ENCODE peak calls at places on chromosomes 3 and 15, in four cellular contexts. F is heart right ventricle, I is left ventricle myocardium inferior, S is A549. Y is an unnamed sample.
A peak's percentile ranks its signal among the peaks of the same experiment; 100 is the strongest.

GRCh38 chr15:73928971-73929627 is 2.8 kb downstream of the LOXL1 start:
- DNase-seq in F (no peak), I (peak; percentile 1), S (no peak), Y (no peak)

GRCh38 chr3:158911586-158911985 is 109.7 kb downstream of the MFSD1 start:
- DNase-seq in F (no peak), I (no peak), S (no peak), Y (no peak)

GRCh38 chr15:72184165-72184811 is 13.3 kb downstream of the GRAMD2A start:
- DNase-seq in F (no peak), I (peak; percentile 26), S (peak; percentile 79), Y (no peak)

GRCh38 chr15:40241305-40242215 is 2.7 kb downstream of the PAK6 start:
- DNase-seq in F (no peak), I (no peak), S (no peak), Y (peak; percentile 30)

GRCh38 chr3:72887378-72887722 is 496 bp upstream of the GXYLT2 start:
- DNase-seq in F (no peak), I (no peak), S (no peak), Y (no peak)

GRCh38 chr3:171745577-171746319 is 64.5 kb downstream of the PLD1 start:
- DNase-seq in F (peak; percentile 32), I (no peak), S (no peak), Y (no peak)

GRCh38 chr15:73771380-73772095 is 18.4 kb upstream of the INSYN1 start:
- DNase-seq in F (no peak), I (no peak), S (no peak), Y (no peak)

GRCh38 chr3:58366699-58367098 is 34.0 kb downstream of the PXK start:
- DNase-seq in F (no peak), I (no peak), S (no peak), Y (no peak)

GRCh38 chr15:40115670-40116093 is 7.0 kb upstream of the BMF start:
- DNase-seq in F (peak; percentile 48), I (no peak), S (no peak), Y (no peak)

GRCh38 chr15:39283531-39283930 is 297.3 kb upstream of the THBS1 start:
- DNase-seq in F (no peak), I (no peak), S (no peak), Y (no peak)

GRCh38 chr3:15271785-15272381 is 60.5 kb downstream of the SH3BP5 start:
- DNase-seq in F (peak; percentile 36), I (peak; percentile 50), S (no peak), Y (peak; percentile 75)

GRCh38 chr15:83813697-83814096 is 159.8 kb downstream of the ADAMTSL3 start:
- DNase-seq in F (no peak), I (no peak), S (no peak), Y (no peak)

GRCh38 chr15:36130641-36131310 is 448.6 kb upstream of the CDIN1 start:
- DNase-seq in F (no peak), I (no peak), S (no peak), Y (no peak)

GRCh38 chr3:41323860-41324259 is 124.6 kb downstream of the CTNNB1 start:
- DNase-seq in F (no peak), I (no peak), S (no peak), Y (no peak)

GRCh38 chr3:109117939-109118338 is at the start of gene MORC1:
- DNase-seq in F (no peak), I (no peak), S (no peak), Y (no peak)

GRCh38 chr15:83248151-83248851 is 36.2 kb downstream of the BNC1 start:
- DNase-seq in F (no peak), I (no peak), S (peak; percentile 71), Y (no peak)

GRCh38 chr15:52496776-52497470 is 31.8 kb downstream of the MYO5A start:
- DNase-seq in F (no peak), I (no peak), S (peak; percentile 44), Y (no peak)

GRCh38 chr3:45343947-45344346 is 44.4 kb upstream of the LARS2 start:
- DNase-seq in F (no peak), I (no peak), S (peak; percentile 47), Y (no peak)

GRCh38 chr3:24586920-24587319 is 92.3 kb upstream of the THRB start:
- DNase-seq in F (no peak), I (no peak), S (no peak), Y (no peak)

GRCh38 chr3:107953707-107954106 is 137.1 kb downstream of the CD47 start:
- DNase-seq in F (no peak), I (no peak), S (no peak), Y (no peak)

GRCh38 chr15:80778964-80779657 is at the start of gene CEMIP:
- DNase-seq in F (peak; percentile 70), I (peak; percentile 64), S (peak; percentile 81), Y (peak; percentile 71)

GRCh38 chr3:35659808-35660207 is 20.5 kb downstream of the ARPP21 start:
- DNase-seq in F (no peak), I (no peak), S (peak; percentile 41), Y (no peak)

GRCh38 chr3:57787867-57788623 is 31.9 kb downstream of the SLMAP start:
- DNase-seq in F (no peak), I (no peak), S (no peak), Y (no peak)

GRCh38 chr3:120795017-120795648 is 52.6 kb downstream of the GTF2E1 start:
- DNase-seq in F (peak; percentile 77), I (peak; percentile 71), S (peak; percentile 75), Y (peak; percentile 82)

GRCh38 chr3:123085293-123085949 is 18.6 kb downstream of the PDIA5 start:
- DNase-seq in F (no peak), I (no peak), S (no peak), Y (no peak)

GRCh38 chr3:170815340-170815739 is 54.7 kb downstream of the RPL22L1 start:
- DNase-seq in F (no peak), I (no peak), S (no peak), Y (no peak)

GRCh38 chr3:27467545-27467944 is 16.6 kb downstream of the SLC4A7 start:
- DNase-seq in F (no peak), I (no peak), S (peak; percentile 57), Y (no peak)

GRCh38 chr3:10345911-10346310 is 25.0 kb upstream of the SEC13 start:
- DNase-seq in F (no peak), I (no peak), S (no peak), Y (no peak)

GRCh38 chr3:36905545-36905944 is 39.3 kb downstream of the TRANK1 start:
- DNase-seq in F (no peak), I (no peak), S (no peak), Y (no peak)

GRCh38 chr3:54830658-54831057 is 97.2 kb downstream of the LRTM1 start:
- DNase-seq in F (no peak), I (no peak), S (peak; percentile 45), Y (no peak)

GRCh38 chr15:64452988-64453688 is 7.2 kb upstream of the ZNF609 start:
- DNase-seq in F (peak; percentile 37), I (peak; percentile 52), S (no peak), Y (no peak)

GRCh38 chr3:55880357-55880756 is 393.3 kb upstream of the WNT5A start:
- DNase-seq in F (no peak), I (no peak), S (no peak), Y (no peak)

GRCh38 chr3:66938338-66938963 is 59.7 kb upstream of the KBTBD8 start:
- DNase-seq in F (no peak), I (no peak), S (peak; percentile 52), Y (no peak)

GRCh38 chr3:183340222-183340621 is 87.2 kb downstream of the B3GNT5 start:
- DNase-seq in F (no peak), I (no peak), S (no peak), Y (no peak)

GRCh38 chr3:16658004-16658932 is 53.0 kb upstream of the DAZL start:
- DNase-seq in F (no peak), I (no peak), S (no peak), Y (no peak)

GRCh38 chr3:110165753-110166152 is 828.4 kb upstream of the DPPA4 start:
- DNase-seq in F (no peak), I (no peak), S (peak; percentile 4), Y (no peak)

GRCh38 chr3:171660126-171660661 is 150.1 kb downstream of the PLD1 start:
- DNase-seq in F (no peak), I (no peak), S (no peak), Y (no peak)

GRCh38 chr15:25859838-25860645 is 3.1 kb downstream of the ATP10A start:
- DNase-seq in F (no peak), I (no peak), S (no peak), Y (no peak)

DNA sequence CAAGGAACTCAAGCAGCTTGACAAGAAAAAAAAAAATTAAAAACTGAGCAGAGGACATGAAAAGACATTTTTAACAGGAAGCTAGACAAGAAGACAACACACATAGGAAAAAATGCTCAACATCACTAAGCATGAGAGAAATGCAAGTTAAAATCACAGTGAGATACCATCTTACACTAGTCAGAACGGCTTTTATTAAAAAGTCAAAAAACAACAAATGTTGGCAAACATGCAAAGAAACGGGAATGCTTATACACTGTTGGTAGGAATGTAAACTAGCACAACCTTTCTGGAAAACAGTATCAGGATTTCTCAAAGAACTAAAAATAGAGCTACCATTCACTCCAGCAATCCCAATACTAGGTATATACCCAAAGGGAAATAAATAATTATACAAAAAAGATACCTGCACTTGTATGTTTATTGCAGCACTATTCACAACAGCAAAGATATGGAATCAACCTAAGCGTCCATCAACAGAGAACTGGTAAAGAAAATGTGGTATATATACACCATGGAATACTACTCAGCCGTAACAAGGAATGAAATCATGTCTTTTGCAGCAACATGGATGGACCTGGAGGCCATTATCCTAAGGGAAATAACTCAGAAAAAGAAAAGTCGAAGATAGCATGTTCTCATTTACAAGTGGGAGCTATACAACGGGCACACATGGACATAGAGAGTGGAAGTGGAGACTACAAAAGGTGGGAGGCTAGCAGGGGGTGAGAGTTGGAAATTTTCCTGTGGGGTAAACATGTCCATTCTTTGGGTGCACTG is 5.2 kb downstream of the GOLIM4 start:
- DNase-seq in F (no peak), I (no peak), S (no peak), Y (no peak)
- H3K4me3 ChIP-seq in F (no peak overlapping the region), I (no peak overlapping the region), S (no peak overlapping the region), Y (no peak overlapping the region)

GRCh38 chr15:98790270-98790669 is 141.9 kb downstream of the IGF1R start:
- DNase-seq in F (no peak), I (no peak), S (no peak), Y (no peak)
- H3K4me1 ChIP-seq in F (peaks cover 82% of the 10 kb centered on the region), I (peaks cover 98% of the 10 kb centered on the region), S (peaks cover 100% of the 10 kb centered on the region), Y (peaks cover 76% of the 10 kb centered on the region)

GRCh38 chr3:17901893-17902292 is 159.5 kb upstream of the TBC1D5 start:
- DNase-seq in F (no peak), I (no peak), S (no peak), Y (no peak)

GRCh38 chr3:17910922-17911321 is 168.5 kb upstream of the TBC1D5 start:
- DNase-seq in F (no peak), I (no peak), S (no peak), Y (no peak)

GRCh38 chr3:17908399-17909191 is 166.2 kb upstream of the TBC1D5 start:
- DNase-seq in F (no peak), I (no peak), S (no peak), Y (no peak)

GRCh38 chr3:17905996-17906395 is 163.6 kb upstream of the TBC1D5 start:
- DNase-seq in F (no peak), I (no peak), S (no peak), Y (no peak)
- H3K27ac ChIP-seq in F (no peak overlapping the region), I (no peak overlapping the region), S (no peak overlapping the region), Y (no peak overlapping the region)

GRCh38 chr3:49805884-49806701 is 3.0 kb downstream of the INKA1 start:
- DNase-seq in F (peak; percentile 49), I (peak; percentile 45), S (no peak), Y (peak; percentile 61)

GRCh38 chr3:49803464-49804140 is 541 bp downstream of the INKA1 start:
- DNase-seq in F (peak; percentile 35), I (no peak), S (no peak), Y (peak; percentile 62)

GRCh38 chr3:49806838-49807237 is 3.8 kb downstream of the INKA1 start:
- DNase-seq in F (no peak), I (no peak), S (no peak), Y (no peak)

GRCh38 chr3:49804141-49805041 is 1.3 kb downstream of the INKA1 start:
- DNase-seq in F (peak; percentile 41), I (peak; percentile 25), S (no peak), Y (no peak)

GRCh38 chr3:49805367-49805782 is 2.3 kb downstream of the INKA1 start:
- DNase-seq in F (peak; percentile 85), I (peak; percentile 88), S (no peak), Y (peak; percentile 88)
- H3K4me3 ChIP-seq in F (peak overlapping the region; percentile 90), I (peak overlapping the region; percentile 91), S (no peak overlapping the region), Y (no peak overlapping the region)